ENCODE peak calls at places on chromosome 6, in six cellular contexts. U is A549, W is GM12878, G is HepG2, Z is endothelial cell of umbilical vein, X is K562. C is an unnamed sample.

GRCh38 chr6:160180706-160181105 is 59.1 kb downstream of the SLC22A1 start:
- DNase-seq in U (no peak), W (no peak), G (no peak), Z (no peak), X (no peak), C (no peak)

GRCh38 chr6:10084276-10084993 is 330.4 kb downstream of the TFAP2A start:
- DNase-seq in U (peak; percentile 60), W (no peak), G (no peak), Z (no peak), X (no peak), C (peak; percentile 90)

GRCh38 chr6:53174996-53175395 is 26.4 kb upstream of the GCM1 start:
- DNase-seq in U (no peak), W (no peak), G (no peak), Z (no peak), X (no peak), C (no peak)

GRCh38 chr6:33305052-33305451 is 6.3 kb upstream of the RGL2 start:
- DNase-seq in U (no peak), W (no peak), G (no peak), Z (no peak), X (no peak), C (no peak)

GRCh38 chr6:81865712-81866111 is 113.2 kb upstream of the TENT5A start:
- DNase-seq in U (no peak), W (no peak), G (peak; percentile 51), Z (peak; percentile 88), X (no peak), C (no peak)

GRCh38 chr6:43878823-43879495 is 108.9 kb downstream of the VEGFA start:
- DNase-seq in U (no peak), W (no peak), G (no peak), Z (no peak), X (no peak), C (peak; percentile 26)

GRCh38 chr6:52552278-52552643 is 24.6 kb downstream of the TRAM2 start:
- DNase-seq in U (no peak), W (no peak), G (no peak), Z (no peak), X (no peak), C (no peak)

GRCh38 chr6:105824732-105825131 is 261.4 kb upstream of the PRDM1 start:
- DNase-seq in U (no peak), W (no peak), G (no peak), Z (no peak), X (no peak), C (no peak)

GRCh38 chr6:123909989-123910388 is 106.3 kb downstream of the NKAIN2 start:
- DNase-seq in U (no peak), W (no peak), G (no peak), Z (peak; percentile 57), X (no peak), C (no peak)

GRCh38 chr6:122568350-122568749 is 41.9 kb upstream of the PKIB start:
- DNase-seq in U (no peak), W (no peak), G (no peak), Z (no peak), X (no peak), C (no peak)

GRCh38 chr6:107670792-107671199 is 153.3 kb downstream of the SCML4 start:
- DNase-seq in U (no peak), W (peak; percentile 66), G (no peak), Z (peak; percentile 66), X (no peak), C (peak; percentile 89)

GRCh38 chr6:74646461-74646860 is 559.4 kb downstream of the COL12A1 start:
- DNase-seq in U (no peak), W (no peak), G (no peak), Z (no peak), X (no peak), C (no peak)

GRCh38 chr6:7042056-7042653 is 65.6 kb upstream of the RREB1 start:
- DNase-seq in U (no peak), W (no peak), G (peak; percentile 46), Z (peak; percentile 78), X (peak; percentile 58), C (peak; percentile 82)

GRCh38 chr6:158622545-158623190 is 21.9 kb downstream of the DYNLT1 start:
- DNase-seq in U (no peak), W (no peak), G (no peak), Z (no peak), X (no peak), C (no peak)

GRCh38 chr6:68778356-68779020 is 143.4 kb downstream of the ADGRB3 start:
- DNase-seq in U (peak; percentile 24), W (no peak), G (peak; percentile 11), Z (no peak), X (peak; percentile 50), C (peak; percentile 40)

GRCh38 chr6:143058987-143059386 is 1.7 kb upstream of the AIG1 start:
- DNase-seq in U (peak; percentile 31), W (no peak), G (peak; percentile 35), Z (no peak), X (no peak), C (peak; percentile 9)

GRCh38 chr6:2158596-2159271 is 86.7 kb downstream of the GMDS start:
- DNase-seq in U (peak; percentile 86), W (no peak), G (no peak), Z (no peak), X (peak; percentile 75), C (peak; percentile 30)

GRCh38 chr6:91271807-91272206 is 684.9 kb upstream of the MAP3K7 start:
- DNase-seq in U (no peak), W (no peak), G (no peak), Z (no peak), X (no peak), C (no peak)

GRCh38 chr6:135129139-135129867 is 51.8 kb upstream of the MYB start:
- DNase-seq in U (no peak), W (no peak), G (no peak), Z (no peak), X (no peak), C (peak; percentile 26)

GRCh38 chr6:152575186-152575585 is 62.0 kb downstream of the SYNE1 start:
- DNase-seq in U (no peak), W (no peak), G (no peak), Z (no peak), X (no peak), C (no peak)
- H3K4me3 ChIP-seq in U (no peak overlapping the region), W (no peak overlapping the region), G (no peak overlapping the region), Z (no peak overlapping the region), X (no peak overlapping the region), C (no peak overlapping the region)

GRCh38 chr6:154766993-154767392 is 33.8 kb downstream of the SCAF8 start:
- DNase-seq in U (no peak), W (no peak), G (no peak), Z (peak; percentile 54), X (no peak), C (no peak)

GRCh38 chr6:154767419-154767818 is 34.2 kb downstream of the SCAF8 start:
- DNase-seq in U (no peak), W (no peak), G (no peak), Z (no peak), X (no peak), C (no peak)

GRCh38 chr6:154768280-154768679 is 35.1 kb downstream of the SCAF8 start:
- DNase-seq in U (no peak), W (no peak), G (no peak), Z (no peak), X (no peak), C (no peak)

GRCh38 chr6:154765273-154765672 is 32.1 kb downstream of the SCAF8 start:
- DNase-seq in U (no peak), W (no peak), G (no peak), Z (no peak), X (no peak), C (no peak)

GRCh38 chr6:154766288-154766687 is 33.1 kb downstream of the SCAF8 start:
- DNase-seq in U (no peak), W (no peak), G (no peak), Z (peak; percentile 8), X (no peak), C (no peak)
- TF ChIP-seq MYC in U (no peak), W (no peak), G (no peak), Z (no peak), X (no peak), C (no peak)

DNA sequence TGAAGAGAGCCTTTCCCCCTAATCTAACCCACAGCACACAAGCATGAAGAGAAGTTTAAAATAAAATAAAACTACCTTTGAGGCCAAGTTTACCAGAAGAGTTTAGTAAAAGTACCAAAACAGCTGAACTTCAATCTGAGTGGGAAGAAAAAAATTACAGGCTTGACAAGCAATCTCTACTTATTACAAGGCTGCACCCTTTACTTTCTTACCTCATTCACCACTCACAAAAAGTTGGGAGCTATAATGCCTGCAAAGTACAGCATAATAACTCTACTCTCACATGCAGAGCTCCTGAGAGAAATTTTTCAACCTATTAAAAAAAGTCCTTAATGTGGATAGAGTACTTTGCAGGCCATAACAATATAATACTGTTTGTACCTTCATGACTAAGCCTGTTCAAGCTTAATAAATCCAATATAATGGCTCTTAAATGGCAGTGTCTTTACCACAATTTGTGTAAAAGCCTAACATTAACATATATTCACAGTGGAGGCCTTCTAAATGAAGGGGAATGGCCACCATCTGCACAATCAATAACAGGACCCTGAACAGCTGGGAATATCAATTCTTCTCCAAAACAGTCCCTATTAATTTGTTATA is 103.1 kb downstream of the DST start:
- DNase-seq in U (no peak), W (no peak), G (no peak), Z (peak; percentile 46), X (no peak), C (no peak)
- H3K4me3 ChIP-seq in U (no peak overlapping the region), W (peak overlapping the region; percentile 73), G (peak overlapping the region; percentile 26), Z (no peak overlapping the region), X (no peak overlapping the region), C (no peak overlapping the region)

GRCh38 chr6:99330159-99330558 is 19.3 kb downstream of the FAXC start:
- DNase-seq in U (peak; percentile 66), W (peak; percentile 71), G (peak; percentile 52), Z (peak; percentile 57), X (peak; percentile 68), C (peak; percentile 80)
- TF ChIP-seq MYC in U (no peak), W (no peak), G (no peak), Z (no peak), X (no peak), C (no peak)

GRCh38 chr6:63804381-63804956 is 168.9 kb downstream of the PHF3 start:
- DNase-seq in U (no peak), W (no peak), G (no peak), Z (peak; percentile 55), X (no peak), C (peak; percentile 79)
- H3K4me3 ChIP-seq in U (no peak overlapping the region), W (no peak overlapping the region), G (no peak overlapping the region), Z (no peak overlapping the region), X (no peak overlapping the region), C (no peak overlapping the region)